ENCODE peak calls at places on chromosomes 11 and 22, in six cellular contexts. E, F, J, H, M and I are unnamed samples.

GRCh38 chr22:19909350-19910179 is 32.0 kb upstream of the COMT start:
- DNase-seq in H (peak), E (peak), F (peak), M (peak), J (peak), I (peak)

GRCh38 chr11:81987829-81988472 is 745.7 kb downstream of the FAM181B start:
- DNase-seq in H (no peak), E (no peak), F (peak), M (no peak), J (peak), I (no peak)

GRCh38 chr22:35739642-35740041 is 22.0 kb downstream of the APOL5 start:
- DNase-seq in H (no peak), J (no peak), F (no peak), E (no peak), M (no peak), I (no peak)

GRCh38 chr11:119258983-119259382 is 52.8 kb downstream of the CBL start:
- DNase-seq in F (no peak), M (no peak), J (no peak), E (no peak), H (peak), I (no peak)

GRCh38 chr22:46069518-46070214 is 80.7 kb upstream of the PPARA start:
- DNase-seq in M (no peak), H (peak), F (peak), E (peak), J (peak), I (peak)

GRCh38 chr11:101466352-101466751 is 117.5 kb downstream of the TRPC6 start:
- DNase-seq in F (no peak), J (no peak), E (no peak), H (no peak), M (no peak), I (no peak)

GRCh38 chr11:122089111-122089510 is 26.9 kb downstream of the BLID start:
- DNase-seq in J (no peak), E (no peak), H (no peak), F (no peak), M (no peak), I (no peak)

GRCh38 chr11:16007514-16007913 is 348.8 kb downstream of the SOX6 start:
- DNase-seq in E (no peak), F (no peak), H (no peak), J (no peak), M (no peak), I (no peak)

GRCh38 chr11:131977854-131978253 is 607.4 kb downstream of the NTM start:
- DNase-seq in E (no peak), J (no peak), F (no peak), H (no peak), M (no peak), I (no peak)

GRCh38 chr11:80103149-80103859 is 662.5 kb upstream of the TENM4 start:
- DNase-seq in F (no peak), J (no peak), H (no peak), M (no peak), E (no peak), I (no peak)

GRCh38 chr22:44410396-44411056 is 87.5 kb downstream of the RTL6 start:
- DNase-seq in E (peak), H (no peak), M (no peak), F (no peak), J (peak), I (no peak)

GRCh38 chr11:2302280-2302843 is 549 bp downstream of the TSPAN32 start:
- DNase-seq in M (no peak), J (peak), E (no peak), H (peak), F (no peak), I (no peak)

GRCh38 chr11:13486926-13487660 is 8.7 kb downstream of the PTH start:
- DNase-seq in E (peak), H (peak), F (peak), M (peak), J (peak), I (no peak)

GRCh38 chr11:75777461-75778110 is 9.0 kb downstream of the DGAT2 start:
- DNase-seq in M (no peak), H (peak), E (no peak), F (no peak), J (no peak), I (no peak)

GRCh38 chr22:46163498-46163897 is 13.2 kb downstream of the PPARA start:
- DNase-seq in J (peak), H (no peak), M (no peak), F (no peak), E (no peak), I (no peak)

GRCh38 chr22:36807627-36808026 is 9.2 kb downstream of the PVALB start:
- DNase-seq in H (no peak), M (no peak), F (no peak), J (no peak), E (no peak), I (no peak)

GRCh38 chr11:17720796-17721171 is 1.4 kb downstream of the MYOD1 start:
- DNase-seq in M (no peak), J (no peak), E (no peak), H (no peak), F (no peak), I (no peak)

GRCh38 chr11:122138759-122139594 is 23.0 kb upstream of the BLID start:
- DNase-seq in F (no peak), M (no peak), J (no peak), E (no peak), H (no peak), I (no peak)

GRCh38 chr11:4095509-4096230 is 1.1 kb downstream of the RRM1 start:
- DNase-seq in M (no peak), E (no peak), H (peak), J (no peak), F (no peak), I (no peak)

GRCh38 chr11:120565436-120566155 is 54.0 kb downstream of the GRIK4 start:
- DNase-seq in F (no peak), E (no peak), M (no peak), J (no peak), H (no peak), I (no peak)

GRCh38 chr22:48574776-48575566 is 1252.7 kb downstream of the BRD1 start:
- DNase-seq in E (no peak), M (no peak), J (peak), F (peak), H (peak), I (no peak)

GRCh38 chr11:122717264-122717867 is 61.8 kb downstream of the UBASH3B start:
- DNase-seq in M (no peak), J (no peak), H (peak), F (no peak), E (no peak), I (no peak)

GRCh38 chr11:114399490-114399889 is 821 bp downstream of the C11orf71 start:
- DNase-seq in M (no peak), H (no peak), E (no peak), F (no peak), J (no peak), I (no peak)

GRCh38 chr11:61367406-61367805 is 5.2 kb downstream of the TMEM138 start:
- DNase-seq in F (no peak), H (no peak), J (no peak), M (no peak), E (no peak), I (no peak)

GRCh38 chr11:8338138-8338537 is 74.5 kb upstream of the LMO1 start:
- DNase-seq in J (peak), E (peak), F (peak), M (no peak), H (peak), I (no peak)

GRCh38 chr11:2665747-2666710 is 33.8 kb downstream of the KCNQ1OT1 start:
- DNase-seq in M (no peak), E (no peak), F (peak), H (no peak), J (no peak), I (no peak)

GRCh38 chr22:37068859-37069258 is 17.3 kb downstream of the KCTD17 start:
- DNase-seq in H (no peak), F (peak), M (no peak), E (no peak), J (peak), I (no peak)

DNA sequence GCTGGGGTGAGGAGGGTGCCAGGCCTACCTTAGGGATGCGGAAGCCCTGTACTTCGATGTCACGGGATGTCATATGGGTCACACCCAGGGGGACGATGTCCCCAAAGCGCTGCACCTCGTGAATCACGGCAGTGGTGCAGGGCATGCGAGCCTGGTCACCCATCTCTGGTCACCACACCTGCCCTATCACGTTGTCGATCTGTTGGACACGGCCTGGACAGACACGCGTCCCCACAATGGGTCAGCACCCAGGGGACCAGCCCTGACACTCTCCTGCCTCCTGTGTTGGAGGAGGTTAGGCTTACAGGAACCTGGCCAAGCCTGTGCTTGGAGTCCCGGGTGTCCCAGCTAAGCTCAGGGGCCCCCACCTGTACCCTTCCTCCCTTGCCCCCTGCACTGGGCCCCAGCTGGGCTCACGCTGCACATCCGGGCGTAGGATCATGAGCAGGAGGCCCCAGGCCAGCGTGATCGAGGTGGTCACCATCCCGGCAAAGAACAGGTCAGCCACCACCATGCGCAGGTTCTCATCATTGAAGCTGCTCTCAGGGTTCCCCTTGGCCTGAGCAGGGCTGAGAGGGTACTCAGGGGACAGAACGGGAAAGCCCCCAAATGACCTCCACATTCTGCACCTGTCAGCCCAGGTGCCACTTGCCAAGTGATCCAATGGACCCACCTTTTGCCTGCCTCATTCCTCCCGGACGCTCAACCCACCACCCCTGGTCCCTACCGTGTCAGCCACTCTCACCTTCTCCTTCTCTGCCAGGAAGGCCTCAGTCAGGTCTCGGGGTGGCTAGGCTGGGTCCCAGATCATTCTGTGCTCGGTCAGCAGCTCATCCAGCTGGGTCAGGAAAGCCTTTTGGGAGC is 20.3 kb upstream of the CYP2D6 start:
- DNase-seq in F (no peak), E (no peak), H (no peak), J (no peak), M (no peak), I (no peak)
- H3K27ac ChIP-seq in F (no peak), E (no peak), H (no peak), J (no peak), M (no peak), I (no peak)

GRCh38 chr11:94876645-94877445 is 96.5 kb downstream of the CWC15 start:
- DNase-seq in E (peak), F (peak), J (peak), M (peak), H (peak), I (peak)
- H3K27ac ChIP-seq in E (peak), F (no peak), J (peak), M (no peak), H (no peak), I (peak)

GRCh38 chr22:22027955-22028354 is 45.4 kb upstream of the TOP3B start:
- DNase-seq in M (no peak), F (no peak), J (no peak), E (no peak), H (no peak), I (no peak)

GRCh38 chr22:22026157-22026831 is 43.7 kb upstream of the TOP3B start:
- DNase-seq in E (no peak), M (no peak), J (no peak), F (no peak), H (no peak), I (no peak)

GRCh38 chr22:22023581-22024137 is 41.1 kb upstream of the TOP3B start:
- DNase-seq in H (no peak), J (no peak), E (no peak), F (no peak), M (no peak), I (no peak)

GRCh38 chr22:22024440-22024839 is 41.9 kb upstream of the TOP3B start:
- DNase-seq in M (no peak), H (no peak), F (no peak), J (no peak), E (no peak), I (no peak)

GRCh38 chr22:22025320-22026156 is 43.0 kb upstream of the TOP3B start:
- DNase-seq in E (no peak), M (no peak), H (no peak), F (no peak), J (no peak), I (no peak)
- H3K27ac ChIP-seq in E (no peak), M (no peak), H (no peak), F (no peak), J (no peak), I (no peak)

DNA sequence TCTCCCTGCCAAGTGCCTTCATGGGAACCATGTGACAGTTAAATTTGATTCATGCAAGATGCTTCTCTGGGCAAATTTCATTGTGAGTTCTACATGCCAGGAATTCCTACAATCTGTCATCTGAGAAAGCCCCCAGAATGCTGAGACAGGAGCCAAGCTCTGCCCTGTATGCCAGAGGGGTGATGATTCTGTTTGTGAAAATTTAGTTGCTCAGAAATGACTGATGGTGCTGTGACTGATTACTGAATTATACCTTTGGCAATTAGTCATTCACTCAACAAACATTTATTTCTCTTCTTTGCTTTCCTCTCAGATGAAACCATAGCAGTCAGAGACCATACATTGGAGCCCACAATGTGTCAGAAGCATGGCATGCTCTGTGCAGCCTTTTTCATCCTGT is 68.9 kb upstream of the ZBED5 start:
- DNase-seq in F (no peak), M (no peak), J (no peak), E (no peak), H (no peak), I (no peak)
- H3K27ac ChIP-seq in F (no peak), M (no peak), J (no peak), E (no peak), H (no peak), I (no peak)

DNA sequence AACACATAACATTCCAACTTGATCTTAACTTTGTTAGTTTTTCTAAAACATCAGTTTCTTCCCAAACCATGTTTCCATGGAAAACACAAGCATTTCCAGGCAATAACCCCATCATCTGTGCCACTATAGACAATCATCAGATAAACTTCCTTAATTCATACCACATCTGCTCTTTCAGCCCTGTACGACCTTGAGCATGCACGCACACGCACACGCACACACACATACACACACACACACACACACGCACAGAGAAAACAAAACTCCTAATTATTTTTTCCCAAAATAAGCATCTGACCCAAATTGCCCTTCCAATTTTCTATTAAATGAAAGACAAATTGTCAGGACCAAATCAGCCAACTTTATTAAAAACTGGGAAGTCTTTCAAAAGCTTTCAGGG is 14.8 kb downstream of the ADM start:
- DNase-seq in F (no peak), M (no peak), H (no peak), J (no peak), E (no peak), I (no peak)
- H3K27ac ChIP-seq in F (no peak), M (no peak), H (no peak), J (no peak), E (no peak), I (no peak)

DNA sequence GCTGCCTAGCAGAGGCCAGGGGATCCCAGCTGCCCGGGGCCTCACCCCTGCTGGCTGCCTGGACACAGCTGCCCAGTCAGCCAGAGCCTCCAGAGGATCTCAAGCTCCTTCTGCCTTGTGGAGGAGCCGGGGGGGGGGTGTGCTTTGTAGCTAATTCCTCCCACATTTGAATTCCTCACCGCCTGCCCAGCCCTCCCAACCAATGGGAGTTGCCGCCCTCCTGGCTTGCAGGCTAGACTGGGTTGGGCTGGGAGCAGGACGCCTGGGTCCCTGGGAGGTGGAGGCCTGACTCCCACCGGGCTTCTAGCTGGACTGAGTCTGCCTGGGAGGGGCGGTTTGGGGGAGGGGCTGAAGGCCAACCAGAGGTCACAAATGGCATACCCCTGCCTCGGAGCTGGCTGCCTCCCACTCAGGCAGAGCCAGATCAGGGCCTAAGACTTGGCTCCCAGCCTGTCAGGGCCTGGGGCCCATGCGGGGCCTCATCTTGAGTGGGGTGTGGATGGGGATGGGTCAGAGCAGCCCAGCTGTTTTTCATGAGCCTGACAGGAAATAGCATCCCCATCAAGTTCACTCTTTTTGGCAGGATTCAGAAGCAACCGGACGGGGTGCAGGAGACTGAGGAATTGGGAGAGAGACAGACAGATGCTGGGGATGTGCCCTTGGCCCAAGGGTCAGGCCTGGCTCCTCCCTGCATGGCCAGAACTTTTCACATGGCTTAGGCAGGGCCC is 29.2 kb upstream of the PDE2A start:
- DNase-seq in E (peak), H (no peak), M (no peak), F (peak), J (peak), I (peak)
- H3K27ac ChIP-seq in E (peak), H (no peak), M (peak), F (no peak), J (no peak), I (peak)

DNA sequence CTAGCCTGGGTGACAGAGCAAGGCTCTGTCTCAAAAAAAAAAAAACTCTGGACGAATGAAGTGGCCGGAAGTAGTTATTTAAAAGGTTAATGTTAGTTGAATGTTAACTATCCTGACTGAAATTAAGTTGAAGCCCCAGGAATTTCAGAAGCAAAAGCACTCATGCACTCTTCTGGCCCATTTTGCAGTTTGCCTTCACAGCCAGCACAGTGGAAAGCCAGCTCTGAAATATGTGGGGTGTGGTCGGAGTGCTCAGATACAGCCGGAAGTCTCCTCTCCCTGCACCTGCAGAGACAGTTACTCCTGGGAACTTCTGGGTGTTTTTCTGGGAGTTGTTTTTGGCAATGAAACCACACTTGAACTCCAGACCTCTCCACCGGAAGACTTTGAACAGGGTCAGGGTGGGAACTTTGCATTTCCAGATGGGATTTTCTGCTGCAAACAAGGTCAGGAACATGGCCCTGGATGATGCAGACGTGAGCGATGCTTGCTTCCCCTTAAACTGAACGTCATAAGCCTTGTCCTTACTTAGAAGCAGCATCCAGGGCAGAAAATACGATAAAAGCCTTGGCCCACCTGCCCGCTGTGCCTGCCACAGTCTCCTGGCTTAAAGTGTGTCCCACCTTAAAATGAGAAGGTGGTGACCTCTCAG is 21.5 kb upstream of the CABP2 start:
- DNase-seq in E (no peak), M (no peak), F (no peak), H (no peak), J (no peak), I (no peak)
- H3K27ac ChIP-seq in E (peak), M (no peak), F (no peak), H (no peak), J (peak), I (no peak)